ENCODE peak calls at places on chromosome 18, in four cellular contexts. P, F, S and Z are unnamed samples.
A peak's percentile ranks its signal among the peaks of the same experiment; 100 is the strongest.

GRCh38 chr18:26863122-26863879 is 2.2 kb downstream of the AQP4 start:
- DNase-seq in P (no peak), S (no peak), F (no peak), Z (no peak)

GRCh38 chr18:37499008-37499407 is 66.6 kb downstream of the CELF4 start:
- DNase-seq in S (no peak), P (no peak), F (no peak), Z (no peak)

GRCh38 chr18:36066731-36067117 is 635 bp downstream of the RPRD1A start:
- DNase-seq in F (no peak), S (no peak), P (no peak), Z (no peak)

GRCh38 chr18:9708057-9708881 is at the start of gene RAB31:
- DNase-seq in F (no peak), S (no peak), P (peak; percentile 87), Z (no peak)

GRCh38 chr18:32851936-32852335 is 79.1 kb upstream of the KLHL14 start:
- DNase-seq in P (no peak), S (no peak), F (no peak), Z (no peak)

GRCh38 chr18:65983750-65984149 is 232.9 kb downstream of the CDH7 start:
- DNase-seq in F (no peak), P (no peak), S (peak; percentile 5), Z (no peak)

GRCh38 chr18:33923980-33924379 is 300.7 kb downstream of the NOL4 start:
- DNase-seq in P (no peak), S (no peak), F (no peak), Z (no peak)

GRCh38 chr18:76524900-76525698 is 30.1 kb upstream of the ZNF516 start:
- DNase-seq in S (peak; percentile 59), P (no peak), F (no peak), Z (no peak)

GRCh38 chr18:75551071-75551470 is 123.6 kb upstream of the SMIM21 start:
- DNase-seq in P (no peak), S (no peak), F (no peak), Z (no peak)

GRCh38 chr18:36284671-36285295 is 12.7 kb upstream of the FHOD3 start:
- DNase-seq in P (peak; percentile 78), F (no peak), S (peak; percentile 62), Z (peak; percentile 60)

GRCh38 chr18:63850010-63850409 is 37.5 kb upstream of the SERPINB2 start:
- DNase-seq in F (peak; percentile 9), S (peak; percentile 41), P (no peak), Z (peak; percentile 32)

GRCh38 chr18:53971331-53971730 is 253.1 kb downstream of the MBD2 start:
- DNase-seq in S (no peak), F (no peak), P (no peak), Z (no peak)

GRCh38 chr18:56937874-56938273 is 209.0 kb upstream of the BOD1L2 start:
- DNase-seq in S (no peak), F (no peak), P (no peak), Z (no peak)

GRCh38 chr18:26741041-26741440 is 124.5 kb downstream of the AQP4 start:
- DNase-seq in F (no peak), S (no peak), P (no peak), Z (no peak)

GRCh38 chr18:73639788-73640187 is 507.8 kb downstream of the FBXO15 start:
- DNase-seq in P (no peak), S (no peak), F (no peak), Z (no peak)

GRCh38 chr18:3313685-3314084 is 51.8 kb downstream of the MYL12B start:
- DNase-seq in P (no peak), F (no peak), S (peak; percentile 3), Z (no peak)
- TF ChIP-seq SRF in P (no peak), F (no peak), S (no peak), Z (no peak)

GRCh38 chr18:50559750-50560680 is at the start of gene MAPK4:
- DNase-seq in P (peak; percentile 34), F (no peak), S (no peak), Z (no peak)
- TF ChIP-seq POLR2AphosphoS5 in P (no peak), F (no peak), S (no peak), Z (peak; percentile 25)

GRCh38 chr18:34977787-34978532 is 63.3 kb upstream of the MAPRE2 start:
- DNase-seq in P (peak; percentile 75), F (no peak), S (no peak), Z (no peak)
- TF ChIP-seq SRF in P (no peak), F (no peak), S (no peak), Z (no peak)

DNA sequence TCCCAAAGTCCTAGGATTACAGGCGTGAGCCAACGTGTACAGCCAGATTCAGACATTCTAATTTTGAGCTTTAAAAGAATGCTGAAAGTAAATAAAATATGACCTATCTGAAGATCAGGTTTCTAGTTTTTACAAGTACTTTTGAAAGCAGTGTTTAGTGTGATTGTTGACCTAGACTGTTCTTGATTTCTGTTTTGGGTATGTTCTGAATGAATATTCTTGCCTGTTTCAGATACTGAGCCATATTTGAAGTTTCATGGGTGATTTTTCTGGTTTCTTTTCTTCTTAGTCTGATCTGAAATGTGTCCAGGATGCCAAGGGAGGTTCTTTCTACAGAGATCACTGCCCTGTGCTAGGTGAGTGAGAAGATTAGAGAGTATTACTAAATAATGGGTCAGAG is 37.2 kb downstream of the MIB1 start:
- DNase-seq in P (no peak), S (no peak), F (no peak), Z (no peak)
- TF ChIP-seq POLR2AphosphoS5 in P (no peak), S (no peak), F (no peak), Z (no peak)

GRCh38 chr18:58416704-58417683 is 211.9 kb downstream of the ALPK2 start:
- DNase-seq in S (peak; percentile 70), P (no peak), F (no peak), Z (no peak)
- TF ChIP-seq SRF in S (no peak), P (no peak), F (no peak), Z (no peak)

GRCh38 chr18:5295981-5296705 is 617 bp upstream of the ZBTB14 start:
- DNase-seq in F (peak; percentile 80), P (peak; percentile 98), S (peak; percentile 90), Z (peak; percentile 88)
- TF ChIP-seq POLR2AphosphoS5 in F (peak; percentile 46), P (peak; percentile 61), S (peak; percentile 44), Z (no peak)

DNA sequence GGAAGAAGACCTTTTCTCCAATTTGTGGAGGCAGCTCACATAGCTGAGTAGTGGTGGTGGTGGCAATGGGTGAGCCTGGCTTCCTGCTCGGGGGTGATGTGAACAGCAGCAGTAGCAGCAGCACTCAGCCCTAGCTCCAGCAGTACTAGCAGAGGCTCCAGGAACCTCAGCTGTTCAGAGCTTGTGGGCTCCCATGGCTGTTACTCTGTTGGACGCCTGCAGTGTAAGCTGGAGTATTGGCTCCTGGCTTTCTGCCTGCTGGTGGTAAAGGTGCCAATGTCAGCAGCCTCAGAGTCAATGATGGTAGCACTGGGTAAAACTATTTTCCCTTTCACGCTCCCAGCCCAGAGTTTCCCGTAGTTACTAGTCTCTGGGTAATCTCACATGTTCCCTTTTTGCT is 3.1 kb upstream of the SEH1L start:
- DNase-seq in P (no peak), S (no peak), F (no peak), Z (no peak)
- TF ChIP-seq SRF in P (no peak), S (no peak), F (no peak), Z (no peak)

DNA sequence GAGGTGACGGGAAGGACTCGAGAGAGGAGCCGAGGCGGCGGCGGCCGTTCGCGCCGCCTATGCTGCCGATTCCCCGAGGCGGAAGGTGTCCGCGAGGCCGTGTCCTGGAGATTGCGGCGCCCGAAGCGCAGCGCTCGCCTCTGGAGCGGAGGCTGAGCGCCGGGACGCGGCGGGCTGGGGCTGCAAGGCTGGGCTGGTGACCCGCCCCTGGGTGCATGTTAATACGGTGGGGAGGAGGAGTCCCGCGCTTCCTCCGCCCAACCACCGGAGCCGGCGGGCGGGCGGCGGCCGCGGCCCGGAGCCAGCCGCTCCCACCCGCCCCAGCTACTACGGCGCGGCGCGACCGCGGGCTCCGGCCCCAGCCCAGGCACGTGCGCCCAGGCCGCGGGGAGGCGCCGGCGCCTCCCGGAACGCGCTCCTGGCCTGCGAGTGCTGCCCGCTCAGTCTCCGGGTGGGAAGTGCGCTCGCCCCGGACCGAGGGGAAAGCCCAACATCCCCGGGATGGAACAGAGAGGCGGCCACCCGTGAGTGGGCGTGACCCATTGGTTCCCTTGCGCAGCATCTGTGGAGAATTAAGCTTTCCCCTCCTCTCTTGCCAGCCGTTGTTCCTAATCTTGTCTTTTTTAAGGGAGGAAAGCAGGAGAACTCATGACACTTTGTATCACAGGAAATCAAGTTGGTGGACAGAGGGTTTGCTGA is at the start of gene DLGAP1:
- DNase-seq in S (peak; percentile 1), P (no peak), F (peak; percentile 51), Z (no peak)
- TF ChIP-seq POLR2AphosphoS5 in S (no peak), P (no peak), F (peak; percentile 53), Z (no peak)